ENCODE peak calls at places on chromosomes 3 and 15, in nine cellular contexts. S, R, W, P, C, I, D, B and V are unnamed samples.

GRCh38 chr3:140198242-140198641 is 263.3 kb downstream of the CLSTN2 start:
- DNase-seq in S (no peak), R (no peak), W (no peak), P (no peak), C (no peak), I (no peak), D (no peak), B (no peak), V (no peak)

GRCh38 chr3:154112146-154112545 is 9.0 kb upstream of the ARHGEF26 start:
- DNase-seq in S (no peak), R (no peak), W (no peak), P (no peak), C (no peak), I (no peak), D (no peak), B (no peak), V (no peak)

GRCh38 chr3:175433026-175433668 is 574.0 kb downstream of the NAALADL2 start:
- DNase-seq in S (no peak), R (no peak), W (no peak), P (no peak), C (peak; percentile 72), I (peak; percentile 75), D (no peak), B (no peak), V (peak; percentile 80)

GRCh38 chr3:39644176-39644575 is 165.2 kb upstream of the MYRIP start:
- DNase-seq in S (no peak), R (no peak), W (no peak), P (no peak), C (peak; percentile 14), I (peak; percentile 79), D (no peak), B (no peak), V (peak; percentile 72)

GRCh38 chr3:114745322-114746240 is 401.5 kb downstream of the ZBTB20 start:
- DNase-seq in S (no peak), R (no peak), W (no peak), P (no peak), C (peak; percentile 79), I (peak; percentile 55), D (peak; percentile 54), B (no peak), V (peak; percentile 74)

GRCh38 chr3:124059580-124059979 is 67.7 kb upstream of the ROPN1 start:
- DNase-seq in S (no peak), R (no peak), W (no peak), P (no peak), C (no peak), I (peak; percentile 6), D (no peak), B (no peak), V (no peak)

GRCh38 chr15:80233511-80234080 is 18.4 kb downstream of the CTXND1 start:
- DNase-seq in S (no peak), R (no peak), W (no peak), P (no peak), C (no peak), I (no peak), D (no peak), B (no peak), V (no peak)

GRCh38 chr15:50051811-50052419 is 67.1 kb downstream of the ATP8B4 start:
- DNase-seq in S (peak; percentile 52), R (no peak), W (no peak), P (no peak), C (peak; percentile 83), I (peak; percentile 93), D (peak; percentile 83), B (no peak), V (peak; percentile 91)

GRCh38 chr3:40505599-40506462 is at the start of gene ZNF620:
- DNase-seq in S (peak; percentile 34), R (peak; percentile 86), W (peak; percentile 46), P (peak; percentile 86), C (peak; percentile 54), I (peak; percentile 68), D (peak; percentile 92), B (peak; percentile 29), V (peak; percentile 73)

GRCh38 chr3:152232679-152233078 is 36.0 kb upstream of the MBNL1 start:
- DNase-seq in S (no peak), R (no peak), W (no peak), P (no peak), C (no peak), I (no peak), D (no peak), B (no peak), V (no peak)

GRCh38 chr3:72702390-72702789 is 145.9 kb downstream of the SHQ1 start:
- DNase-seq in S (no peak), R (no peak), W (no peak), P (no peak), C (no peak), I (no peak), D (no peak), B (no peak), V (no peak)

GRCh38 chr3:183210862-183211341 is 42.2 kb upstream of the B3GNT5 start:
- DNase-seq in S (peak; percentile 72), R (no peak), W (no peak), P (no peak), C (no peak), I (no peak), D (no peak), B (no peak), V (no peak)

GRCh38 chr3:120741837-120742197 is 499 bp downstream of the RABL3 start:
- DNase-seq in S (no peak), R (no peak), W (no peak), P (peak; percentile 26), C (no peak), I (peak; percentile 60), D (no peak), B (no peak), V (peak; percentile 50)

GRCh38 chr3:84487296-84487695 is 471.5 kb upstream of the CADM2 start:
- DNase-seq in S (no peak), R (no peak), W (no peak), P (no peak), C (no peak), I (no peak), D (peak; percentile 31), B (no peak), V (no peak)

GRCh38 chr15:70278644-70279043 is 180.9 kb upstream of the TLE3 start:
- DNase-seq in S (no peak), R (no peak), W (no peak), P (no peak), C (no peak), I (no peak), D (no peak), B (no peak), V (no peak)

GRCh38 chr15:70280781-70281180 is 183.1 kb upstream of the TLE3 start:
- DNase-seq in S (no peak), R (no peak), W (no peak), P (no peak), C (no peak), I (no peak), D (no peak), B (no peak), V (no peak)

GRCh38 chr15:70277556-70277955 is 179.8 kb upstream of the TLE3 start:
- DNase-seq in S (no peak), R (no peak), W (no peak), P (no peak), C (no peak), I (no peak), D (no peak), B (no peak), V (no peak)

GRCh38 chr15:70281261-70281810 is 183.6 kb upstream of the TLE3 start:
- DNase-seq in S (no peak), R (no peak), W (no peak), P (no peak), C (no peak), I (no peak), D (no peak), B (no peak), V (no peak)

DNA sequence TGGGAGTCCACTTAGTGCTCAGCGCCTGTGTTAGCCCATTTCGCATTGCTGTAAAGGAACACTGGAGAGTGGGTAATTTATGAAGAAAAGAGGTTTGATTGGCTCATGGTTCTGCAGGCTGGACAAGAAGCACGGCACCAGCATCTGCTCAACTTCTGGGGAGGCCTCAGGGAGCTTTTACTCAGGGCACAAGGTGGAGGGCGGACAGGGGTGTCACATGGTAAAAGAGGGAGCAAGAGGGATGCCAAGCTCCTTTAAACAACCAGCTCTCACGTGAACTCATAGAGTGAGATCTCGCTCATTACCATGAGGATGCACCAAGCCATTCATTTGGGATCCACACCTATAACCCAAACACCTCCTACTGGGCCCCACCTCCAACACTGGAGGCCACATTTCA is 181.4 kb upstream of the TLE3 start:
- DNase-seq in S (no peak), R (no peak), W (no peak), P (no peak), C (no peak), I (no peak), D (no peak), B (no peak), V (no peak)
- H3K4me3 ChIP-seq in S (no peak overlapping the region), R (no peak overlapping the region), W (no peak overlapping the region), P (no peak overlapping the region), C (no peak overlapping the region), I (no peak overlapping the region), D (no peak overlapping the region), B (no peak overlapping the region), V (no peak overlapping the region)

DNA sequence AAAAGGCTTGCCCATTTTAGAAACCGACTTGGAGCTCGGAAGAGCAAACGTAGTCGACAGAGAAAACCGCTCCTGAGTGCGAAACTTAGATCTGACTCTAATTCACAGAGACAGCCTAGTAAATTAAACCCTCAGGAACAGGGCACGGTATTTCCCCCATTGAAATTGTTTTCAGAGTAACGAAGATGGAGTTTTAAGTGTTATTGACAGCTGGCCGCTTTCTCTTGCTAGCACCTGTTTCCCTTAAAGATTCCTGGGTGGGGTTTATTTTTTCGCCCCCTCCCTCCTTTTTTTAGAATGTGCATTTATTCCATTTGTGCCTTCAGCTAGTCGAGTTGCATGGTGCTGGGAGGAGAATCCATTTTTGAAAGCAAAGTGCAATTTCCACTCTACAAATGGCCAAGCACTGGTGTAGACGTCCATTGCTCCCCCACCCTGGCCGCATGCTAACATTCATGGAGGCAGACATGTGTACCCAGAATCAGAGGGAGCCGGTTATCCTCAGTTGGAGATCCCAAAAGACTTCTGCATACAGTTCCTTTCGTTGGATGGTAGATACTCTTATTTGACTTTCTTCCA is 532.0 kb upstream of the SEMA6D start:
- DNase-seq in S (no peak), R (no peak), W (no peak), P (no peak), C (no peak), I (no peak), D (no peak), B (no peak), V (no peak)
- H3K4me3 ChIP-seq in S (no peak overlapping the region), R (peak overlapping the region; percentile 66), W (no peak overlapping the region), P (peak overlapping the region; percentile 61), C (peak overlapping the region; percentile 56), I (no peak overlapping the region), D (peak overlapping the region; percentile 65), B (no peak overlapping the region), V (no peak overlapping the region)

DNA sequence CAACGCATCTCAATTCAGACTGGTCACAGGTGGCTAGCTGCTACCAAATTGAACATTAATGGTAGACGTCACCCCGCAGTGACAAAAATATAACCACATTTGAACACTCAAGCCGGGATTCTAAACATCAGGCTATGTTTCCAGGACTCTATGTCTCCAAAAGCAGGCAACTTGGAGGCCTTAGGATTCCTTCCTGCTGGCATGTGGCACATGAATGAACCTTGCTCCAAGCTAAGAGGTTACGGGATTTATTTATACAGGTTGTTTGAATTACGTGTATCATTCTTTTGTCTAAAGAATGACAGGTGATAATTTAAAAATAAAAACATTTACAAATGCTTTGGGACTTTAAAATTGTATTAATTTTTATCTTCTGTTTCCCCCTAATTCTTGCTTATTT is 864.4 kb upstream of the CFAP20DC start:
- DNase-seq in S (no peak), R (no peak), W (no peak), P (no peak), C (no peak), I (no peak), D (no peak), B (no peak), V (no peak)
- H3K4me3 ChIP-seq in S (no peak overlapping the region), R (no peak overlapping the region), W (no peak overlapping the region), P (no peak overlapping the region), C (no peak overlapping the region), I (no peak overlapping the region), D (no peak overlapping the region), B (no peak overlapping the region), V (no peak overlapping the region)

GRCh38 chr3:8632402-8633237 is 12.0 kb downstream of the SSUH2 start:
- DNase-seq in S (no peak), R (no peak), W (no peak), P (no peak), C (no peak), I (no peak), D (no peak), B (no peak), V (no peak)
- H3K4me3 ChIP-seq in S (no peak overlapping the region), R (no peak overlapping the region), W (no peak overlapping the region), P (no peak overlapping the region), C (no peak overlapping the region), I (no peak overlapping the region), D (no peak overlapping the region), B (no peak overlapping the region), V (no peak overlapping the region)